ENCODE peak calls at places on chromosomes 6 and 20, in ten cellular contexts. N is prostate gland; Q is NT2/D1; H is CD8-positive, alpha-beta memory T cell; D is adrenal gland; T is H9; V is endodermal cell; A is ovary; X is A549; C is tibial nerve. Z is an unnamed sample.
A peak's percentile ranks its signal among the peaks of the same experiment; 100 is the strongest.

GRCh38 chr6:130525378-130525777 is 159.6 kb downstream of the TMEM200A start:
- DNase-seq in N (no peak), Q (no peak), H (no peak), D (no peak), T (no peak), V (no peak), A (no peak), X (no peak), C (no peak), Z (no peak)

GRCh38 chr6:20572940-20573339 is 38.7 kb downstream of the CDKAL1 start:
- DNase-seq in N (no peak), Q (no peak), H (no peak), D (no peak), T (no peak), V (no peak), A (no peak), X (no peak), C (peak; percentile 41), Z (no peak)

GRCh38 chr6:56764081-56764566 is 121.4 kb upstream of the DST start:
- DNase-seq in N (no peak), Q (no peak), H (no peak), D (peak; percentile 43), T (peak; percentile 57), V (peak; percentile 76), A (no peak), X (peak; percentile 60), C (no peak), Z (no peak)

GRCh38 chr6:159853735-159854134 is 37.1 kb upstream of the MAS1 start:
- DNase-seq in N (no peak), Q (no peak), H (no peak), D (no peak), T (no peak), V (no peak), A (no peak), X (no peak), C (no peak), Z (no peak)

GRCh38 chr20:16530201-16530681 is 43.0 kb downstream of the KIF16B start:
- DNase-seq in N (no peak), Q (no peak), H (no peak), D (peak; percentile 59), T (no peak), V (peak; percentile 86), A (no peak), X (peak; percentile 92), C (no peak), Z (peak; percentile 86)

GRCh38 chr20:44051661-44052000 is 135.4 kb downstream of the JPH2 start:
- DNase-seq in N (no peak), Q (no peak), H (no peak), D (no peak), T (peak; percentile 22), V (peak; percentile 29), A (no peak), X (no peak), C (no peak), Z (no peak)

GRCh38 chr6:25026723-25027122 is 91.0 kb upstream of the RIPOR2 start:
- DNase-seq in N (no peak), Q (no peak), H (no peak), D (no peak), T (no peak), V (peak; percentile 68), A (no peak), X (no peak), C (no peak), Z (no peak)

GRCh38 chr20:50728981-50729874 is 2.2 kb upstream of the PARD6B start:
- DNase-seq in N (peak; percentile 60), Q (no peak), H (no peak), D (peak; percentile 20), T (peak; percentile 31), V (peak; percentile 41), A (no peak), X (peak; percentile 55), C (no peak), Z (peak; percentile 82)

GRCh38 chr6:167803816-167804215 is 22.9 kb upstream of the AFDN start:
- DNase-seq in N (no peak), Q (no peak), H (no peak), D (no peak), T (no peak), V (no peak), A (no peak), X (no peak), C (no peak), Z (no peak)

GRCh38 chr20:40763646-40764295 is 74.7 kb upstream of the MAFB start:
- DNase-seq in N (no peak), Q (no peak), H (no peak), D (no peak), T (no peak), V (no peak), A (no peak), X (no peak), C (no peak), Z (no peak)

GRCh38 chr20:51767018-51767866 is 948 bp downstream of the ATP9A start:
- DNase-seq in N (peak; percentile 94), Q (peak; percentile 52), H (peak; percentile 17), D (peak; percentile 67), T (peak; percentile 95), V (peak; percentile 96), A (peak; percentile 73), X (peak; percentile 87), C (peak; percentile 27), Z (peak; percentile 94)

GRCh38 chr6:111625099-111625416 is 19.4 kb upstream of the TRAF3IP2 start:
- DNase-seq in N (no peak), Q (no peak), H (no peak), D (no peak), T (no peak), V (no peak), A (no peak), X (no peak), C (no peak), Z (no peak)

GRCh38 chr6:138844203-138844602 is 48.3 kb downstream of the ECT2L start:
- DNase-seq in N (no peak), Q (no peak), H (no peak), D (no peak), T (no peak), V (peak; percentile 55), A (peak; percentile 21), X (no peak), C (peak; percentile 49), Z (no peak)

GRCh38 chr6:193773-194310 is 98.4 kb upstream of the DUSP22 start:
- DNase-seq in N (no peak), Q (no peak), H (no peak), D (no peak), T (no peak), V (no peak), A (no peak), X (no peak), C (no peak), Z (no peak)

GRCh38 chr6:37554480-37554819 is 54.8 kb upstream of the CCDC167 start:
- DNase-seq in N (no peak), Q (no peak), H (no peak), D (no peak), T (no peak), V (no peak), A (no peak), X (no peak), C (no peak), Z (no peak)
- H3K4me1 ChIP-seq in N (no peaks in the 10 kb centered on the region), Q (peaks cover 9% of the 10 kb centered on the region), H (peaks cover 5% of the 10 kb centered on the region), D (no peaks in the 10 kb centered on the region), T (no peaks in the 10 kb centered on the region), V (no peaks in the 10 kb centered on the region), A (peaks cover 4% of the 10 kb centered on the region), X (peaks cover 35% of the 10 kb centered on the region), C (no peaks in the 10 kb centered on the region), Z (no peaks in the 10 kb centered on the region)

GRCh38 chr6:100093405-100093804 is 99.4 kb upstream of the MCHR2 start:
- DNase-seq in N (no peak), Q (no peak), H (no peak), D (no peak), T (no peak), V (no peak), A (no peak), X (no peak), C (no peak), Z (no peak)
- H3K4me1 ChIP-seq in N (no peaks in the 10 kb centered on the region), Q (no peaks in the 10 kb centered on the region), H (no peaks in the 10 kb centered on the region), D (no peaks in the 10 kb centered on the region), T (no peaks in the 10 kb centered on the region), V (no peaks in the 10 kb centered on the region), A (no peaks in the 10 kb centered on the region), X (no peaks in the 10 kb centered on the region), C (no peaks in the 10 kb centered on the region), Z (no peaks in the 10 kb centered on the region)

GRCh38 chr6:166415306-166415705 is 32.6 kb upstream of the MPC1 start:
- DNase-seq in N (no peak), Q (no peak), H (peak; percentile 23), D (no peak), T (no peak), V (no peak), A (no peak), X (no peak), C (no peak), Z (no peak)
- H3K4me1 ChIP-seq in N (no peaks in the 10 kb centered on the region), Q (no peaks in the 10 kb centered on the region), H (peaks cover 99% of the 10 kb centered on the region), D (no peaks in the 10 kb centered on the region), T (no peaks in the 10 kb centered on the region), V (no peaks in the 10 kb centered on the region), A (no peaks in the 10 kb centered on the region), X (no peaks in the 10 kb centered on the region), C (no peaks in the 10 kb centered on the region), Z (no peaks in the 10 kb centered on the region)

GRCh38 chr6:30750379-30750668 is 6.0 kb upstream of the IER3 start:
- DNase-seq in N (no peak), Q (no peak), H (no peak), D (no peak), T (no peak), V (no peak), A (no peak), X (no peak), C (no peak), Z (no peak)

GRCh38 chr6:30749554-30750378 is 5.4 kb upstream of the IER3 start:
- DNase-seq in N (no peak), Q (no peak), H (no peak), D (no peak), T (no peak), V (no peak), A (no peak), X (peak; percentile 79), C (no peak), Z (peak; percentile 87)

GRCh38 chr6:30747300-30747687 is 2.9 kb upstream of the IER3 start:
- DNase-seq in N (no peak), Q (no peak), H (no peak), D (no peak), T (no peak), V (no peak), A (no peak), X (no peak), C (no peak), Z (no peak)

GRCh38 chr6:30748301-30748769 is 4.0 kb upstream of the IER3 start:
- DNase-seq in N (peak; percentile 49), Q (no peak), H (no peak), D (no peak), T (no peak), V (no peak), A (no peak), X (peak; percentile 86), C (no peak), Z (peak; percentile 66)

DNA sequence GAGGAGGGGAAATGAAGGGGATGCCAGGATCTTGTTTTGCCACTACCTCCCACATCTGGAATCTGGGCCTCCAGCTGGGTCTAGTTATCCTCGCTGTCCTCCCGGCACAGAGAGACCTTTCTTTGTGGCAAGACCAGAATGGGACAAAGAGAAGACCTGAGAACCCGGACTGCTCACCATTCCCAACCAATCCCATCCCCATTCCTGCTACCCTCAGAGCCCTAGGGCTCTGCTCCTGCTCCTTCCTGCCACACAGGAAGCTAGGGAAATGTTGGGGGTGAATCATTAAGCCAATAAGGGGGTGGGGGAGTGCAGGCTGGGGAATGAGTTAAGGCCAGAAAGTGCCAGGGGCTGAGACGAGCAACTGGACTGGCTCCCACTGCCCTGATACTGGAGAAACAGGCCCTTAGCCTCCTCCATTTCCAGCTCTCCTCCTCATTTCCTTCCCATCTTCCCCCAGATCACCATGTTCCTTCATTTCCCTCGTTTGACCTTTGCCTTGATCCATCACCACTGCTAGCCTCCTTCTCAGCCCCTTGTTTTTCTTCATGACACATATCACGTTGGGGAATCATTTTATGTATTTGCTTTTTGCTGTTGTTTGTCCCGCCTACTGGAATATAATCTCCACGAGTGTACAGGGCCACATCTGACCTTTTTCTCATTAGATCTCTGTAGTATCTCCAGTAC is 4.6 kb upstream of the IER3 start:
- DNase-seq in N (no peak), Q (no peak), H (no peak), D (no peak), T (no peak), V (no peak), A (no peak), X (peak; percentile 88), C (no peak), Z (no peak)
- H3K4me1 ChIP-seq in N (no peaks in the 10 kb centered on the region), Q (no peaks in the 10 kb centered on the region), H (no peaks in the 10 kb centered on the region), D (peaks cover 38% of the 10 kb centered on the region), T (peaks cover 2% of the 10 kb centered on the region), V (peaks cover 5% of the 10 kb centered on the region), A (peaks cover 18% of the 10 kb centered on the region), X (peaks cover 84% of the 10 kb centered on the region), C (peaks cover 37% of the 10 kb centered on the region), Z (peaks cover 61% of the 10 kb centered on the region)